ENCODE peak calls at places on chromosomes 3 and 15, in ten cellular contexts. G is MCF 10A, X is HFF-Myc, R is breast epithelium, E is MM.1S, Y is HFFc6, Z is glutamatergic neuron, B is Panc1, U is nephron progenitor cell, M is dorsolateral prefrontal cortex. A is an unnamed sample.

GRCh38 chr15:48798319-48798718 is 12.6 kb downstream of the CEP152 start:
- DNase-seq in Y (no peak), R (no peak), B (no peak), M (no peak), G (no peak), U (no peak), X (no peak), E (no peak), Z (peak; percentile 59), A (peak; percentile 38)

GRCh38 chr15:49052662-49053061 is 6.4 kb upstream of the SECISBP2L start:
- DNase-seq in U (no peak), R (no peak), G (no peak), X (no peak), Z (no peak), B (no peak), M (no peak), E (no peak), Y (no peak), A (no peak)

GRCh38 chr15:40110866-40111550 is 2.3 kb upstream of the BMF start:
- DNase-seq in G (no peak), U (no peak), X (no peak), E (no peak), M (no peak), Z (no peak), Y (no peak), R (no peak), B (no peak), A (no peak)

GRCh38 chr3:45123841-45124269 is 22.3 kb downstream of the CDCP1 start:
- DNase-seq in M (no peak), Y (peak; percentile 89), G (peak; percentile 91), R (no peak), Z (no peak), X (peak; percentile 87), B (peak; percentile 92), U (no peak), E (no peak), A (no peak)

GRCh38 chr15:93485438-93485837 is 396.4 kb upstream of the RGMA start:
- DNase-seq in G (no peak), R (no peak), Y (no peak), Z (no peak), B (no peak), X (no peak), U (no peak), E (no peak), M (no peak), A (no peak)

GRCh38 chr3:118548434-118548833 is 486.2 kb downstream of the IGSF11 start:
- DNase-seq in Z (no peak), G (peak; percentile 21), B (no peak), M (no peak), E (no peak), R (no peak), U (no peak), Y (no peak), X (no peak), A (no peak)

GRCh38 chr3:1515842-1516241 is 423.0 kb downstream of the CNTN6 start:
- DNase-seq in Z (no peak), U (no peak), R (no peak), G (no peak), X (no peak), B (no peak), Y (no peak), E (no peak), M (peak; percentile 75), A (no peak)

GRCh38 chr3:132730891-132731580 is 8.8 kb upstream of the NPHP3 start:
- DNase-seq in X (no peak), E (peak; percentile 66), Y (peak; percentile 40), G (peak; percentile 60), B (no peak), Z (no peak), U (no peak), R (no peak), M (no peak), A (peak; percentile 20)

GRCh38 chr3:53357457-53357856 is 10.1 kb upstream of the DCP1A start:
- DNase-seq in M (no peak), X (no peak), B (no peak), U (no peak), Z (no peak), R (no peak), G (peak; percentile 21), E (no peak), Y (no peak), A (no peak)

GRCh38 chr3:88203537-88204143 is 53.9 kb downstream of the C3orf38 start:
- DNase-seq in G (peak; percentile 75), U (peak; percentile 82), M (peak; percentile 56), Z (peak; percentile 86), B (peak; percentile 48), Y (peak; percentile 68), X (peak; percentile 44), R (peak; percentile 39), E (peak; percentile 70), A (peak; percentile 74)

GRCh38 chr3:190229632-190230424 is 92.4 kb downstream of the CLDN1 start:
- DNase-seq in G (peak; percentile 61), Z (no peak), E (peak; percentile 13), Y (peak; percentile 80), U (no peak), R (no peak), B (peak; percentile 74), X (no peak), M (no peak), A (no peak)

GRCh38 chr3:29329986-29330514 is 49.2 kb downstream of the RBMS3 start:
- DNase-seq in Z (no peak), G (no peak), B (no peak), R (no peak), Y (no peak), E (no peak), X (no peak), M (no peak), U (no peak), A (no peak)

GRCh38 chr3:29922990-29923746 is 642.3 kb downstream of the RBMS3 start:
- DNase-seq in G (peak; percentile 44), X (peak; percentile 97), Z (no peak), E (no peak), M (no peak), Y (peak; percentile 68), U (no peak), R (no peak), B (no peak), A (peak; percentile 4)

GRCh38 chr3:139585820-139586219 is 46.3 kb upstream of the RBP1 start:
- DNase-seq in Z (no peak), B (no peak), U (no peak), R (no peak), M (no peak), G (peak; percentile 27), X (no peak), E (peak; percentile 8), Y (no peak), A (no peak)

GRCh38 chr3:139586420-139587017 is 47.0 kb upstream of the RBP1 start:
- DNase-seq in M (no peak), G (no peak), E (peak; percentile 84), Y (no peak), B (no peak), X (no peak), Z (no peak), R (no peak), U (no peak), A (no peak)

DNA sequence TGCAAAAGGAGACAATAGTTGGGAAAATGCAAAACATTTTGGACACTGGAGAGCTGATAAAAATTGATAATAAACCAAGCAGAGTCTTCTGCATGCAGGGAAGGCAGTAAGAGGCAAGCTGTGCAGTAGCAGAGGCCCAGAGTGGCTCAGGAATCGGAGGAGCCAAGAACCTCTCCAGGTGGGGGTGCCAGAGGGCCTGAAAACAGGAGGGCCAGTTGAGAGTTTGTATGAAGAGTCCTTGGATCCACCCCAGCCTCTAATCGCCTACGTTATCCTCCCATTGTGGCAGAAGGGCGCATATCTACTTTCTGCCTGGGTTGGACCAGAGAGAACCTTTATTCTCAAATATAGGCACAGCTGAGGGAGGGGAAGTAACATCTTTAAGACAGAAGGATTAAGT is 48.9 kb upstream of the RBP1 start:
- DNase-seq in Z (peak; percentile 33), G (peak; percentile 67), Y (no peak), E (peak; percentile 7), U (no peak), B (no peak), X (no peak), R (no peak), M (no peak), A (peak; percentile 73)
- TF ChIP-seq CTCF in Z (no peak), G (no peak), Y (no peak), E (no peak), U (no peak), B (no peak), X (no peak), R (no peak), M (no peak), A (peak; percentile 63)

DNA sequence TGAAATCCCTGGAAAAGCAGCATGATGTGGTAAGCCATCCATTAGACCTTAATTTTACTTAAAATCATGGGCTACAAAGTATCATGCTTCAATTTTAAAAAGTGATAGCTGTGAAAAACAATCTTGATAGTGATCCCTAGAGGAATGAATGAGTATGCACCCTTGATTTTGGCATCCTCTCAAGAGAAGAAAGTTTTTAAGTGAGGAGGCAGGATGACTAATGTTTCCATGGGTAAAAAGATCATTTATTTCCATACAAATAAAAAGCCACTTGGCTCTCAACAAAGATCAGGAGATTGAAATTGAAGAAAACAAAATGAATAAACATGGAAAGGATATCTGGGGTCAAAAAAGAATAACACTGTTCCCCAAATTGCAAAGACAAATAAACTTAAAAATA is 305.4 kb downstream of the MEX3B start:
- DNase-seq in E (no peak), U (no peak), B (no peak), R (no peak), Z (no peak), X (no peak), G (no peak), Y (no peak), M (no peak), A (no peak)
- TF ChIP-seq CTCF in E (no peak), U (no peak), B (no peak), R (no peak), Z (no peak), X (no peak), G (no peak), Y (no peak), M (no peak), A (no peak)

GRCh38 chr3:85355572-85355971 is 396.8 kb downstream of the CADM2 start:
- DNase-seq in U (no peak), E (no peak), G (no peak), M (no peak), B (no peak), Z (no peak), Y (no peak), X (no peak), R (no peak), A (no peak)

GRCh38 chr3:85360742-85361387 is 402.1 kb downstream of the CADM2 start:
- DNase-seq in M (peak; percentile 75), B (peak; percentile 36), R (no peak), U (peak; percentile 64), G (peak; percentile 57), X (no peak), Z (peak; percentile 71), E (peak; percentile 61), Y (no peak), A (peak; percentile 74)
- TF ChIP-seq CTCF in M (peak; percentile 60), B (peak; percentile 75), R (no peak), U (peak; percentile 73), G (peak; percentile 49), X (peak; percentile 19), Z (peak; percentile 34), E (peak; percentile 66), Y (no peak), A (peak; percentile 82)

DNA sequence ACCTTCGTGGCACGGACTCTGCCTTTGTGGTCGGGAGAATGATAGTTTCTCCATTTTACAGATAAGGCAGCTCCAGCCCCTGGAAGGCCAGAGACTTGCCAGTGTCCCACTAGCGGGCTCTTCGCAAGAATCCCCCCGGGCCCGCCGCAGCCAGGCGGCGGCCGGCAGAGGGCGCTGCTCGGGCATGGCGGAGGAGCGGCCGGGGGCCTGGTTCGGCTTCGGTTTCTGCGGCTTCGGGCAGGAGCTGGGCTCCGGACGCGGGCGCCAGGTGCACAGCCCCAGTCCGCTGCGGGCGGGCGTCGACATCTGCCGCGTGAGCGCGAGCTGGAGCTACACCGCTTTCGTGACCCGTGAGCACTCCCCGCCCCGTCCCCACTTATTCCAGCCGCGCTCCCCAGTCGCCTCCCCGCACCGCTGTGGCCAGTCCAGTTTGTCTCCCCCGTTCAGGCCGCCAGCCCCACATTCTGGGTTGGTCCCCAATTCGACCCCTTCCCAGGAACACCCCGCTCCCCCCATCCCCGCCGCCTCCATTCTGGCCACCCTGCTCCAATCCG is 1.9 kb downstream of the RCCD1 start:
- DNase-seq in B (no peak), G (peak; percentile 72), R (peak; percentile 57), E (peak; percentile 88), M (peak; percentile 87), Z (peak; percentile 93), U (peak; percentile 94), X (peak; percentile 31), Y (peak; percentile 57), A (peak; percentile 77)
- TF ChIP-seq CTCF in B (peak; percentile 99), G (peak; percentile 96), R (peak; percentile 78), E (peak; percentile 94), M (peak; percentile 88), Z (peak; percentile 98), U (peak; percentile 92), X (peak; percentile 96), Y (peak; percentile 97), A (peak; percentile 92)

A was measured in WERI-Rb-1.